ENCODE peak calls at places on chromosomes 12 and 14, in ten cellular contexts. R is mesendoderm, Y is astrocyte, T is K562, X is neural progenitor cell, E is PC-9, Z is IMR-90, Q is HCT116, S is A549, J is OCI-LY7. P is an unnamed sample. For H3K4me1, the result is how much of the 10 kb centered on the place peaks cover.

GRCh38 chr12:111093428-111094142 is 173.2 kb upstream of the MYL2 start:
- DNase-seq in R (no peak), Y (no peak), T (no peak), X (no peak), E (no peak), Z (no peak), Q (no peak), S (no peak), J (peak), P (peak)

GRCh38 chr12:69338120-69338859 is 9.9 kb upstream of the LYZ start:
- DNase-seq in R (no peak), Y (no peak), T (no peak), X (no peak), E (no peak), Z (no peak), Q (no peak), S (no peak), J (peak), P (no peak)

GRCh38 chr14:92649934-92650545 is 98.4 kb downstream of the LGMN start:
- DNase-seq in R (no peak), Y (peak), T (no peak), X (no peak), E (peak), Z (peak), Q (no peak), S (no peak), J (no peak), P (no peak)

GRCh38 chr12:127144770-127145169 is 1122.2 kb upstream of the TMEM132C start:
- DNase-seq in R (no peak), Y (no peak), T (no peak), X (no peak), E (no peak), Z (no peak), Q (no peak), S (no peak), J (no peak), P (no peak)

GRCh38 chr14:26138764-26139445 is 458.9 kb downstream of the NOVA1 start:
- DNase-seq in R (no peak), Y (peak), T (no peak), X (peak), E (no peak), Z (no peak), Q (no peak), S (no peak), J (no peak), P (no peak)

GRCh38 chr14:52700701-52701172 is 5.4 kb upstream of the ERO1A start:
- DNase-seq in R (no peak), Y (no peak), T (no peak), X (no peak), E (peak), Z (peak), Q (peak), S (no peak), J (no peak), P (no peak)

GRCh38 chr14:55075628-55076027 is 24.2 kb downstream of the MAPK1IP1L start:
- DNase-seq in R (no peak), Y (peak), T (no peak), X (no peak), E (no peak), Z (peak), Q (no peak), S (no peak), J (no peak), P (no peak)

GRCh38 chr12:19873146-19873545 is 433.9 kb downstream of the AEBP2 start:
- DNase-seq in R (no peak), Y (no peak), T (no peak), X (no peak), E (no peak), Z (peak), Q (no peak), S (no peak), J (no peak), P (no peak)

GRCh38 chr12:53225635-53226424 is 6.2 kb downstream of the RARG start:
- DNase-seq in R (peak), Y (no peak), T (no peak), X (peak), E (no peak), Z (no peak), Q (no peak), S (no peak), J (no peak), P (no peak)

GRCh38 chr12:123150804-123151678 is at the start of gene PITPNM2:
- DNase-seq in R (peak), Y (no peak), T (peak), X (peak), E (no peak), Z (peak), Q (no peak), S (peak), J (peak), P (peak)

GRCh38 chr12:123149828-123150272 is 1.0 kb downstream of the PITPNM2 start:
- DNase-seq in R (no peak), Y (no peak), T (no peak), X (peak), E (no peak), Z (no peak), Q (no peak), S (peak), J (no peak), P (no peak)

GRCh38 chr12:123148223-123148622 is 2.7 kb downstream of the PITPNM2 start:
- DNase-seq in R (no peak), Y (no peak), T (no peak), X (no peak), E (no peak), Z (no peak), Q (no peak), S (no peak), J (no peak), P (no peak)

GRCh38 chr12:123150273-123150803 is 552 bp downstream of the PITPNM2 start:
- DNase-seq in R (no peak), Y (no peak), T (peak), X (peak), E (no peak), Z (no peak), Q (no peak), S (peak), J (no peak), P (peak)

DNA sequence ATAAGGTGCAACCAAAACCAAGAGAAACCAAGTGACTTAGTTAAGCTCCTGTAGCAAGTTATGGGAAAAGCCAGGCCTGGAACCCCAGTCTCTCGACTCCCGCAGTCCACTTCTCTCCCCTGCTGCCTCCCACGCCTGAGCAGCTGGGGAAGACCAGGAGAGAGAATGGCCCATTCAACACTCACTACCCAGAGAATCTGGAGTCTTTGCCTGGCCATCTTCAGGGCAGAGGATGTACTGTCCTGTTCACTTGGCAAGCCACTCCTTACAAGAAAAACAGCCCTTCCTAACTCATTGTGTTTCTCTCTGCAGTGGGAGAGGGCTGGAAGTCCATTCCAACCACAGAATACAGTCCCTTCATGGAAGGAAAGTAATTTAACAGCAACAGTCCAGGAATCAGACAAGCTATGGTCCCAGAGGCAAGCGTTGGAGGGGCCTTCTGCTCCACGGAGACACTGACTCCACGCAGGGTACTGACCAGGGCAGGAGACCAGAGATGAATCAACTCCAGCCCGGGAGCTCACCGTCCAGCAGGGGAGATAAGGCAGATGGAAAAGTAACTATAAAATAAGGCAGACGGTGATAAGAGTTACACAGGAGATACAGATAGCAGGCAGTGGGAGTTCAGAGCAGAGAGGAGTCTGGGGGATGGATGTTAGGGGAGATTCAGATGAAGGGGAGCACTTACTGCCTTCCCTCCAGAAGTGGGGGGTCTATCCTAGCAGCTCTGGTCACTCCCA is 1.6 kb downstream of the PITPNM2 start:
- DNase-seq in R (no peak), Y (no peak), T (peak), X (no peak), E (no peak), Z (no peak), Q (no peak), S (peak), J (no peak), P (no peak)
- H3K27ac ChIP-seq in R (no peak), Y (no peak), T (no peak), X (no peak), E (no peak), Z (no peak), Q (no peak), S (peak), J (no peak), P (peak)

GRCh38 chr12:14373202-14373601 is 7.7 kb downstream of the ATF7IP start:
- DNase-seq in R (no peak), Y (peak), T (no peak), X (no peak), E (no peak), Z (peak), Q (no peak), S (no peak), J (no peak), P (no peak)
- H3K4me2 ChIP-seq in R (no peak), Y (peak), T (no peak), X (peak), E (no peak), Z (peak), Q (no peak), S (no peak), J (no peak), P (no peak)

GRCh38 chr14:101363261-101363555 is 198.1 kb upstream of the DIO3 start:
- DNase-seq in R (no peak), Y (no peak), T (no peak), X (no peak), E (no peak), Z (no peak), Q (no peak), S (no peak), J (peak), P (no peak)

GRCh38 chr14:101362529-101363260 is 198.6 kb upstream of the DIO3 start:
- DNase-seq in R (no peak), Y (no peak), T (no peak), X (no peak), E (no peak), Z (no peak), Q (no peak), S (no peak), J (no peak), P (no peak)

GRCh38 chr14:101363880-101364391 is 197.4 kb upstream of the DIO3 start:
- DNase-seq in R (no peak), Y (no peak), T (no peak), X (no peak), E (no peak), Z (no peak), Q (no peak), S (no peak), J (no peak), P (no peak)

GRCh38 chr14:101365329-101366158 is 195.8 kb upstream of the DIO3 start:
- DNase-seq in R (peak), Y (no peak), T (no peak), X (peak), E (no peak), Z (no peak), Q (no peak), S (no peak), J (peak), P (no peak)

GRCh38 chr14:101364503-101365328 is 196.6 kb upstream of the DIO3 start:
- DNase-seq in R (no peak), Y (no peak), T (no peak), X (peak), E (no peak), Z (no peak), Q (no peak), S (no peak), J (no peak), P (no peak)
- H3K4me1 ChIP-seq in R (under half), Y (under half), T (under half), X (half or more), E (under half), Z (under half), Q (under half), S (under half), J (half or more), P (under half)

GRCh38 chr14:72666610-72667009 is 227.3 kb downstream of the DPF3 start:
- DNase-seq in R (no peak), Y (peak), T (no peak), X (no peak), E (no peak), Z (peak), Q (peak), S (peak), J (no peak), P (no peak)
- H3K27ac ChIP-seq in R (no peak), Y (peak), T (no peak), X (no peak), E (no peak), Z (peak), Q (no peak), S (no peak), J (no peak), P (no peak)

DNA sequence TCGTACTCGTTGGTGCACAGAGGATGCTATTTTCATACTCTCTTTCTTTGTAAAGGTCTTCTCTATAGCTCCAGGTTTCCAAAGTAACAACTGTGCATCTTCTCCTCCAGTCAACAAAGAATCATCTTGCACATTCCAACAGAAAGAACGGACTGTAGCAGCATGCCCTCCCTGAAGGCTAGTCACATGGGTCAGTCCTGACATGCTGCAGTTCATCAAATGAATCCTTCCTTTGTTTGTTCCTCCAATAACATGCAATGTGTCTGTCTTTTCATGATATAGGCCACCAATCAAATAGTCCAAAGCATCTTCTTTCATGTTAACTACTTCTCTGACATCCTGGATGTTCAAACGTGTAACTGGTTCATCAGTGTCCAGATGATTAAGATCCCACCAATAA is 42.9 kb downstream of the WDR89 start:
- DNase-seq in R (no peak), Y (no peak), T (no peak), X (no peak), E (no peak), Z (no peak), Q (no peak), S (no peak), J (no peak), P (no peak)
- H3K4me2 ChIP-seq in R (no peak), Y (no peak), T (no peak), X (no peak), E (no peak), Z (no peak), Q (no peak), S (no peak), J (no peak), P (no peak)